ENCODE peak calls at places on chromosome 20, in four cellular contexts. One of them, this sample, is unnamed.

GRCh38 chr20:11901127-11901526 is 16.6 kb upstream of the BTBD3 start:
- DNase-seq in neuronal stem cell: no peak
- DNase-seq in mesendoderm: no peak
- DNase-seq in IMR-90: peak; percentile 90
- DNase-seq in this sample: no peak

GRCh38 chr20:5621305-5621704 is 128.9 kb upstream of the SHLD1 start:
- DNase-seq in neuronal stem cell: no peak
- DNase-seq in IMR-90: no peak
- DNase-seq in mesendoderm: no peak
- DNase-seq in this sample: no peak

GRCh38 chr20:34864216-34864615 is 8.4 kb downstream of the GGT7 start:
- DNase-seq in mesendoderm: no peak
- DNase-seq in IMR-90: no peak
- DNase-seq in neuronal stem cell: no peak
- DNase-seq in this sample: no peak

GRCh38 chr20:42093041-42093440 is 474.9 kb upstream of the CHD6 start:
- DNase-seq in IMR-90: no peak
- DNase-seq in mesendoderm: no peak
- DNase-seq in neuronal stem cell: no peak
- DNase-seq in this sample: no peak

GRCh38 chr20:35146299-35146921 is 726 bp downstream of the EDEM2 start:
- DNase-seq in mesendoderm: peak; percentile 71
- DNase-seq in neuronal stem cell: no peak
- DNase-seq in IMR-90: no peak
- DNase-seq in this sample: peak; percentile 53

GRCh38 chr20:36777152-36777551 is 3.6 kb upstream of the DSN1 start:
- DNase-seq in neuronal stem cell: no peak
- DNase-seq in mesendoderm: no peak
- DNase-seq in IMR-90: no peak
- DNase-seq in this sample: no peak

GRCh38 chr20:57038608-57039440 is 227.6 kb downstream of the BMP7 start:
- DNase-seq in IMR-90: no peak
- DNase-seq in neuronal stem cell: no peak
- DNase-seq in mesendoderm: no peak
- DNase-seq in this sample: no peak

GRCh38 chr20:4069741-4070140 is 54.4 kb upstream of the RNF24 start:
- DNase-seq in neuronal stem cell: no peak
- DNase-seq in IMR-90: peak; percentile 72
- DNase-seq in mesendoderm: no peak
- DNase-seq in this sample: no peak

GRCh38 chr20:20407891-20408805 is 40.2 kb downstream of the INSM1 start:
- DNase-seq in neuronal stem cell: no peak
- DNase-seq in IMR-90: peak; percentile 35
- DNase-seq in mesendoderm: peak; percentile 58
- DNase-seq in this sample: no peak

GRCh38 chr20:32902456-32903420 is 44.0 kb downstream of the EFCAB8 start:
- DNase-seq in IMR-90: peak; percentile 41
- DNase-seq in mesendoderm: peak; percentile 57
- DNase-seq in neuronal stem cell: peak; percentile 36
- DNase-seq in this sample: peak; percentile 65

GRCh38 chr20:19605759-19606158 is 152.3 kb upstream of the RIN2 start:
- DNase-seq in mesendoderm: no peak
- DNase-seq in neuronal stem cell: no peak
- DNase-seq in IMR-90: no peak
- DNase-seq in this sample: no peak

GRCh38 chr20:34046330-34046729 is 52.6 kb downstream of the RALY start:
- DNase-seq in mesendoderm: peak; percentile 46
- DNase-seq in IMR-90: no peak
- DNase-seq in neuronal stem cell: no peak
- DNase-seq in this sample: no peak

GRCh38 chr20:17570347-17571152 is 675 bp downstream of the DSTN start:
- DNase-seq in IMR-90: peak; percentile 33
- DNase-seq in mesendoderm: peak; percentile 79
- DNase-seq in neuronal stem cell: peak; percentile 64
- DNase-seq in this sample: peak; percentile 40

GRCh38 chr20:25984933-25985332 is 288.3 kb upstream of the ZNF337 start:
- DNase-seq in neuronal stem cell: no peak
- DNase-seq in IMR-90: peak; percentile 49
- DNase-seq in mesendoderm: no peak
- DNase-seq in this sample: peak; percentile 55

GRCh38 chr20:58908216-58908615 is 55.7 kb downstream of the GNAS start:
- DNase-seq in neuronal stem cell: no peak
- DNase-seq in IMR-90: no peak
- DNase-seq in mesendoderm: no peak
- DNase-seq in this sample: no peak

GRCh38 chr20:32578840-32579239 is 6.3 kb downstream of the NOL4L start:
- DNase-seq in mesendoderm: no peak
- DNase-seq in IMR-90: no peak
- DNase-seq in neuronal stem cell: no peak
- DNase-seq in this sample: no peak

GRCh38 chr20:4449977-4450715 is 271.6 kb upstream of the PRND start:
- DNase-seq in neuronal stem cell: no peak
- DNase-seq in IMR-90: peak; percentile 71
- DNase-seq in mesendoderm: peak; percentile 15
- DNase-seq in this sample: peak; percentile 67

GRCh38 chr20:12049125-12049524 is 131.4 kb downstream of the BTBD3 start:
- DNase-seq in mesendoderm: no peak
- DNase-seq in IMR-90: peak; percentile 79
- DNase-seq in neuronal stem cell: no peak
- DNase-seq in this sample: no peak

GRCh38 chr20:53263554-53264438 is 291.6 kb downstream of the TSHZ2 start:
- DNase-seq in IMR-90: no peak
- DNase-seq in mesendoderm: no peak
- DNase-seq in neuronal stem cell: no peak
- DNase-seq in this sample: peak; percentile 92

GRCh38 chr20:11850901-11851300 is 66.8 kb upstream of the BTBD3 start:
- DNase-seq in mesendoderm: no peak
- DNase-seq in IMR-90: peak; percentile 68
- DNase-seq in neuronal stem cell: no peak
- DNase-seq in this sample: peak; percentile 7

GRCh38 chr20:17357238-17357637 is 130.4 kb downstream of the PCSK2 start:
- DNase-seq in neuronal stem cell: no peak
- DNase-seq in IMR-90: no peak
- DNase-seq in mesendoderm: no peak
- DNase-seq in this sample: no peak

GRCh38 chr20:21156266-21156665 is 30.4 kb downstream of the KIZ start:
- DNase-seq in mesendoderm: peak; percentile 58
- DNase-seq in IMR-90: peak; percentile 77
- DNase-seq in neuronal stem cell: no peak
- DNase-seq in this sample: peak; percentile 61

GRCh38 chr20:9331707-9332435 is 182.5 kb upstream of the LAMP5 start:
- DNase-seq in mesendoderm: peak; percentile 45
- DNase-seq in neuronal stem cell: peak; percentile 17
- DNase-seq in IMR-90: no peak
- DNase-seq in this sample: no peak

GRCh38 chr20:20664795-20665194 is 47.6 kb downstream of the RALGAPA2 start:
- DNase-seq in mesendoderm: peak; percentile 57
- DNase-seq in IMR-90: no peak
- DNase-seq in neuronal stem cell: peak; percentile 12
- DNase-seq in this sample: peak; percentile 55

GRCh38 chr20:25025986-25026605 is 31.8 kb downstream of the ACSS1 start:
- DNase-seq in mesendoderm: no peak
- DNase-seq in neuronal stem cell: no peak
- DNase-seq in IMR-90: no peak
- DNase-seq in this sample: no peak

GRCh38 chr20:58518387-58518786 is 3.2 kb upstream of the APCDD1L start:
- DNase-seq in mesendoderm: no peak
- DNase-seq in neuronal stem cell: no peak
- DNase-seq in IMR-90: no peak
- DNase-seq in this sample: no peak

GRCh38 chr20:17571967-17572638 is 2.2 kb downstream of the DSTN start:
- DNase-seq in neuronal stem cell: no peak
- DNase-seq in IMR-90: no peak
- DNase-seq in mesendoderm: no peak
- DNase-seq in this sample: no peak

GRCh38 chr20:25508083-25508770 is 77.1 kb downstream of the NINL start:
- DNase-seq in mesendoderm: no peak
- DNase-seq in neuronal stem cell: no peak
- DNase-seq in IMR-90: peak; percentile 85
- DNase-seq in this sample: no peak

GRCh38 chr20:31637660-31638059 is at the start of gene COX4I2:
- DNase-seq in IMR-90: no peak
- DNase-seq in mesendoderm: no peak
- DNase-seq in neuronal stem cell: no peak
- DNase-seq in this sample: no peak

GRCh38 chr20:52999040-52999439 is 26.9 kb downstream of the TSHZ2 start:
- DNase-seq in mesendoderm: no peak
- DNase-seq in neuronal stem cell: no peak
- DNase-seq in IMR-90: no peak
- DNase-seq in this sample: no peak

DNA sequence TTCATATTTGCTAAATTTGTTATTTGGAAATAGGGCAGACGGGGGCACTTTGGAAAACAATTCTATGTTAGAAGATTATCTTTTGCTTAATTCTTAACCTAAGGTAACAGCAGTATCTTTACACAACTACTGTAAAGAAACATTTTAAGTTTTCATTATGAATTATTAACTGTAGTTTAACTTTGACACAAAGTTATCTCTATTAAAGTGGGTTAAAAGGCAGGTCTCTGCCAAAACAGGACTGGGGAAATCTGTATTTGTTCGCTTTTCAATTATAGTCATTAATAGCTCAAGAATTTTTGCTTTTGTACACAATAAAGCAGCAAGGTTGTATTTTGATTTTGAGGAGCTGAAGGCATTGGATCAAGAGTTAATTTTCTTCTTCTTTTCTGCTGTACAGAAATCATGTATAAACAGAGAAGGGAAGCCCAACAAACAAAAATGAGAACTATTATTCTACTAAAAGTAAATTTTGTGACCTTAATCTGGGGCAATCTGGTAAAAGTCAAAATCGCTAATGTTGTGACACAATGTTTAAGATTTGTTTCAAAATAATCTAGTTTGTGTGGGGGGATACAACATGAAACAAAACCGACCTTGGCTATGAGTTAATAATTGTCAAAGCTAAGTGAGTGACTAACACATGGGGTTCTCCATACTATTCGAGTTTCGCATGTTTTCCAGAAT is 2.9 kb downstream of the STAU1 start:
- DNase-seq in mesendoderm: no peak
- DNase-seq in neuronal stem cell: no peak
- DNase-seq in IMR-90: no peak
- DNase-seq in this sample: no peak
- H3K4me1 ChIP-seq in mesendoderm: no peaks in the 10 kb centered on the region
- H3K4me1 ChIP-seq in neuronal stem cell: peaks cover 3% of the 10 kb centered on the region
- H3K4me1 ChIP-seq in IMR-90: peaks cover 3% of the 10 kb centered on the region
- H3K4me1 ChIP-seq in this sample: no peaks in the 10 kb centered on the region

GRCh38 chr20:61246269-61246668 is 5.8 kb upstream of the CDH4 start:
- DNase-seq in mesendoderm: no peak
- DNase-seq in neuronal stem cell: no peak
- DNase-seq in IMR-90: no peak
- DNase-seq in this sample: no peak
- H3K4ac ChIP-seq in mesendoderm: no peak overlapping the region
- H3K4ac ChIP-seq in neuronal stem cell: no peak overlapping the region
- H3K4ac ChIP-seq in IMR-90: no peak overlapping the region
- H3K4ac ChIP-seq in this sample: no peak overlapping the region

GRCh38 chr20:45341579-45341938 is 6.7 kb downstream of the SDC4 start:
- DNase-seq in mesendoderm: no peak
- DNase-seq in neuronal stem cell: no peak
- DNase-seq in IMR-90: no peak
- DNase-seq in this sample: no peak

GRCh38 chr20:45341939-45342862 is 6.0 kb downstream of the SDC4 start:
- DNase-seq in neuronal stem cell: no peak
- DNase-seq in IMR-90: peak; percentile 74
- DNase-seq in mesendoderm: peak; percentile 98
- DNase-seq in this sample: peak; percentile 80

GRCh38 chr20:45340236-45340847 is 7.9 kb downstream of the SDC4 start:
- DNase-seq in neuronal stem cell: no peak
- DNase-seq in IMR-90: no peak
- DNase-seq in mesendoderm: peak; percentile 58
- DNase-seq in this sample: no peak

GRCh38 chr20:45339799-45340198 is 8.4 kb downstream of the SDC4 start:
- DNase-seq in neuronal stem cell: no peak
- DNase-seq in mesendoderm: no peak
- DNase-seq in IMR-90: no peak
- DNase-seq in this sample: no peak

GRCh38 chr20:45340951-45341350 is 7.3 kb downstream of the SDC4 start:
- DNase-seq in mesendoderm: peak; percentile 64
- DNase-seq in IMR-90: no peak
- DNase-seq in neuronal stem cell: no peak
- DNase-seq in this sample: no peak
- H2BK5ac ChIP-seq in mesendoderm: peak overlapping the region; percentile 9
- H2BK5ac ChIP-seq in IMR-90: peak overlapping the region; percentile 51
- H2BK5ac ChIP-seq in neuronal stem cell: no peak overlapping the region
- H2BK5ac ChIP-seq in this sample: no peak overlapping the region

GRCh38 chr20:8151371-8151770 is 19.3 kb downstream of the PLCB1 start:
- DNase-seq in mesendoderm: no peak
- DNase-seq in neuronal stem cell: no peak
- DNase-seq in IMR-90: no peak
- DNase-seq in this sample: no peak

GRCh38 chr20:8154636-8155035 is 22.6 kb downstream of the PLCB1 start:
- DNase-seq in neuronal stem cell: no peak
- DNase-seq in mesendoderm: no peak
- DNase-seq in IMR-90: no peak
- DNase-seq in this sample: no peak

GRCh38 chr20:8153281-8153908 is 21.3 kb downstream of the PLCB1 start:
- DNase-seq in IMR-90: peak; percentile 27
- DNase-seq in neuronal stem cell: no peak
- DNase-seq in mesendoderm: no peak
- DNase-seq in this sample: no peak

GRCh38 chr20:8152183-8152582 is 20.1 kb downstream of the PLCB1 start:
- DNase-seq in IMR-90: peak; percentile 65
- DNase-seq in neuronal stem cell: no peak
- DNase-seq in mesendoderm: no peak
- DNase-seq in this sample: no peak

GRCh38 chr20:8152847-8153246 is 20.8 kb downstream of the PLCB1 start:
- DNase-seq in IMR-90: no peak
- DNase-seq in neuronal stem cell: no peak
- DNase-seq in mesendoderm: no peak
- DNase-seq in this sample: no peak
- H3K4me1 ChIP-seq in IMR-90: peaks cover 9% of the 10 kb centered on the region
- H3K4me1 ChIP-seq in neuronal stem cell: peaks cover 4% of the 10 kb centered on the region
- H3K4me1 ChIP-seq in mesendoderm: no peaks in the 10 kb centered on the region
- H3K4me1 ChIP-seq in this sample: no peaks in the 10 kb centered on the region

DNA sequence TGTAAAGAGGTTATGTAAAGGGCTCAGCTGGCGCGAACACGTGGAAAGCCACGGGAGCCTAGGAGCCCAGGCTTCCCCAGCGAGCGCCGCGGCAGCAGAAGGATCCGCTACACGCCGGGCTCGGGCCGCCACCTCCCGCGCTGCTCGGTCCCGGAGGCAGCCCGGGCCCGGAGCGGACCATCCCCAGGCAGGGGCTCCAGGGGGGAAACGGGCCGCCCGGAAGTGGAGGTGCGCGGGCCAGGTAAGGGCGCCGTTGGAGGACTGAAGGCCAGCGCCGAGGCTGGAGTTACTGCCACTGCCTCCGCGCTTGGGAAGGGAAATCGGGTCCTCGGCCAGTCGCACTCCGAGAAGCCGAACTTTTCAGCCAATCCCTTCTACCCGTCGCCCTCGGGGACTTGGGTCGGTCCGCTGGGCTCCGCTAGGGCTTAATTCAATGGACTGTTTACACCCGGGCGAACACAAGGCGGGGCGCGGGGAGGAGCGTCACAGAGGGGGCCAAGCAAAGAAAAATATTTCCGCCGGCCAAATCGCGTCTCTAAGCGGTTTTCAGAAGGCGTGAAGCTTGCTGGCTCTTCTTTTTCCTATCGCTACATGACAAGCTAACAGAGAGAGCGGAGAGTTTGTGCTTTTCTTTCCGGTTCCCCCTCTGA is 433 bp downstream of the STK35 start:
- DNase-seq in neuronal stem cell: peak; percentile 95
- DNase-seq in mesendoderm: peak; percentile 97
- DNase-seq in IMR-90: peak; percentile 91
- DNase-seq in this sample: peak; percentile 87
- H3K4ac ChIP-seq in neuronal stem cell: peak overlapping the region; percentile 80
- H3K4ac ChIP-seq in mesendoderm: peak overlapping the region; percentile 61
- H3K4ac ChIP-seq in IMR-90: peak overlapping the region; percentile 99
- H3K4ac ChIP-seq in this sample: peak overlapping the region; percentile 82

This sample was measured in trophoblast cell.